ENCODE peak calls at places on chromosomes 16 and 17, in five cellular contexts. S is colonic mucosa, L is brain microvascular endothelial cell, W is RWPE1, E is body of pancreas. Y is an unnamed sample.

GRCh38 chr16:48499822-48500440 is 110.0 kb downstream of the N4BP1 start:
- DNase-seq in S (no peak), L (peak), W (peak), E (peak), Y (no peak)

GRCh38 chr17:6330936-6331335 is 104.0 kb downstream of the AIPL1 start:
- DNase-seq in S (no peak), L (no peak), W (no peak), E (no peak), Y (no peak)

GRCh38 chr16:21302898-21303528 is 24.9 kb upstream of the CRYM start:
- DNase-seq in S (peak), L (peak), W (peak), E (no peak), Y (no peak)

GRCh38 chr17:62780951-62781350 is 27.2 kb downstream of the MARCHF10 start:
- DNase-seq in S (no peak), L (no peak), W (no peak), E (no peak), Y (no peak)

GRCh38 chr16:22813223-22813945 is 578 bp upstream of the HS3ST2 start:
- DNase-seq in S (peak), L (no peak), W (peak), E (peak), Y (peak)

GRCh38 chr16:30548392-30549255 is 9.6 kb downstream of the ZNF764 start:
- DNase-seq in S (peak), L (no peak), W (no peak), E (no peak), Y (no peak)

GRCh38 chr16:59651662-59652061 is 917.5 kb upstream of the GOT2 start:
- DNase-seq in S (no peak), L (no peak), W (no peak), E (no peak), Y (no peak)

GRCh38 chr16:22372882-22373661 is 1.3 kb downstream of the CDR2 start:
- DNase-seq in S (peak), L (no peak), W (no peak), E (no peak), Y (no peak)

GRCh38 chr16:52238710-52239109 is 308.2 kb downstream of the TOX3 start:
- DNase-seq in S (no peak), L (no peak), W (no peak), E (no peak), Y (no peak)

GRCh38 chr17:10197362-10197720 is 1.1 kb downstream of the GAS7 start:
- DNase-seq in S (no peak), L (no peak), W (no peak), E (no peak), Y (no peak)

GRCh38 chr16:63578791-63579190 is 1542.6 kb upstream of the CDH8 start:
- DNase-seq in S (no peak), L (no peak), W (no peak), E (no peak), Y (no peak)

GRCh38 chr17:19263621-19264010 is 26.4 kb downstream of the EPN2 start:
- DNase-seq in S (no peak), L (peak), W (no peak), E (no peak), Y (no peak)

GRCh38 chr16:28823291-28823718 is 506 bp downstream of the ATXN2L start:
- DNase-seq in S (no peak), L (no peak), W (no peak), E (no peak), Y (peak)

GRCh38 chr17:62614142-62614541 is 13.3 kb upstream of the MRC2 start:
- DNase-seq in S (no peak), L (peak), W (no peak), E (no peak), Y (no peak)

GRCh38 chr16:4378202-4378666 is 6.6 kb downstream of the VASN start:
- DNase-seq in S (no peak), L (no peak), W (no peak), E (no peak), Y (no peak)

GRCh38 chr17:81686614-81687013 is 2.8 kb downstream of the HGS start:
- DNase-seq in S (no peak), L (no peak), W (no peak), E (no peak), Y (no peak)
- TF ChIP-seq CTCF in S (no peak), L (no peak), W (no peak), E (no peak), Y (no peak)

DNA sequence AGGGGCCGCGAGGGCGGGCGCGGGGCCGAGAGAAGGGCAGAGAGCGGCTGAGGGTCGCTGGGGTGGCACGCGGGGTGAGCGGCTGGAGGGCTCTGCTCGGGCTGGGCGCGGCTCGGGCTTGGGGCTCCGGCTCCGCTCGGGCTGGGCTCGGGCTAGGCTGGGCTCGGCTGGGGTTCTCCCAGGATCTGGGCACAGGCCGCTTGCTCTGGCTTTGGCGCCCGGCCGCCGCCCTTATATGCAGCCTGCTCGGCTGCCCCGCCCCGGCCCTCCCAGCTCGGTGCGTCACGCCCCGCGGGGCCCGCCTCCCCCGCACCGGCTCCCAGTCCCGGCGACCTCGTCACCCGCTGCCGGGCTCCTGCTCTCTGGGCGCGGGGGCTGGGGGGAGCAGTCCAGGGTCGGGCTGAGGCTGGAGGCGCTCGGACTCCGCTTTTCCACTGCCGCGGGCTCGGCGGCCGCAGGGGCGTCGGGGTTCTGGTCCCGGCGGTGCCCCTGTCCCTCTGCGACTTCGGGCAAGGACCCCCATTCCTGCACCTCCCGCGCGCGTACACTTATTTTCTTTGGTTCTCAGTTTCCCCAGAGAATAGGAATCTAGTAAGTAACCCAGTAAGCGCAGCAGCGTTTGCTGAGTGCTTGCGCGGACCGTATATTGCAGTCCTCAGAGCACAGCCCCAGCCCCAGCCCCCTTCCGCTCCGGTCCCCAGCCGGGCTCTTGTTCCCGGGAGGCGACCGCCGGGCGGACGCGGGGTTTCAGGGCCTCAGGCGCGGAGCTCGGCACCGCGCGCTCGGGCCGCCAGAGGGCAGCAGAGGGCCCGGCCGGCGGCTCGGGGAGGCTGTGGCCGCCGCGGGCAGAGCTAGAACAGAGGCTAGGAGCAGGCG is at the start of gene RASD1:
- DNase-seq in S (peak), L (peak), W (peak), E (peak), Y (peak)
- TF ChIP-seq CTCF in S (peak), L (peak), W (peak), E (peak), Y (peak)

DNA sequence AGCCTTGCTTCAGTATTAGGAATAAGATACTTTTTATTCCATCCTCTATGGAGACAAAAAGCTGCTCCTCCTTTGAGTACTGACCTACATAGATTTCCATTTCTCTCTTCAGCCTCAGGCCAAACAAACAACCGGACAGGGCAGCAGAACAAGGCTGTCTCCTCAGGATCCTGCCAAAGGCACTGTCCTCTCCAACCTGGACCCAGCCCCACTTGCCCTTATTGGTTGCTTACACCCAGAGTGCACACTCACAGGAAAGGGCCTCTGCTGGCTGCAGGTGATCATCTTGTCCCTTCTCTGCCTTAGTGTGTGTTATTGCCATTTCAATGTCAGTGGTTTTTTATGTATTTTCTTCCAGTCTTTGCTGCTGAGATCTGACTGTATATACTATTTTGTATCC is 26.6 kb downstream of the LIG3 start:
- DNase-seq in S (no peak), L (no peak), W (no peak), E (no peak), Y (no peak)
- TF ChIP-seq CTCF in S (no peak), L (no peak), W (no peak), E (no peak), Y (no peak)

DNA sequence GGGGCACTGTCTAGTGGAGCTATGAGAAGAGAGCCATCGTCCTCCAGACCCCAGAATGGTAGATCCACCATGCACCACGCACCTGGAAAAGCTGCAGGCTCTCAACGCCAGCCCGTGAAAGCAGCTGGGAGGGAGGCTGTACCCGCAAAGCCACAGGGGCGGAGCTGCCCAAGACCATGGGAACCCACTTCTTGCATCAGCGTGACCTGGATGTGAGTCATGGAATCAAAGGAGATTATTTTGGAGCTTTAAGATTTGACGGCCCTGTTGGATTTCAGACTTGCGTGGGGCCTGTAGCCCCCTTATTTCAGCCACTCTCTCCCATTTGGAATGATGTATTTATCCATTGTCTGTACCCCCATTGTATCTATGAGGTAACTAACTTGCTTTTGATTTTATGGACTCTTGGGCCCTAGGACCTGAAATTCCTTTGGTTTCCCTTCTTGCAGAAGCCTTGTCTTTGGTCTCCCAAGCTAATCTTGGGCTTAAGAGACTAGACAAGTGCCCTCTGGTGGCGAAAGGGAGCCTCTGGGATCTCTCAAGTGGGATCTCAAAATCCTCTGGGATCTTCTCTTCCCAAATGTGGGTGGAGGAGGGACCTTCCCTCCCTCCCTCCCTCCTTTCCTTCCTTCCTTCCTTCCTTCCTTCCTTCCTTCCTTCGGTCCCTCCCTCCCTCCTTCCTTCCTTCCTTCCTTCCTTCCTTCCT is 58.2 kb upstream of the HAPSTR1 start:
- DNase-seq in S (peak), L (peak), W (peak), E (peak), Y (peak)
- TF ChIP-seq CTCF in S (peak), L (peak), W (peak), E (peak), Y (peak)

DNA sequence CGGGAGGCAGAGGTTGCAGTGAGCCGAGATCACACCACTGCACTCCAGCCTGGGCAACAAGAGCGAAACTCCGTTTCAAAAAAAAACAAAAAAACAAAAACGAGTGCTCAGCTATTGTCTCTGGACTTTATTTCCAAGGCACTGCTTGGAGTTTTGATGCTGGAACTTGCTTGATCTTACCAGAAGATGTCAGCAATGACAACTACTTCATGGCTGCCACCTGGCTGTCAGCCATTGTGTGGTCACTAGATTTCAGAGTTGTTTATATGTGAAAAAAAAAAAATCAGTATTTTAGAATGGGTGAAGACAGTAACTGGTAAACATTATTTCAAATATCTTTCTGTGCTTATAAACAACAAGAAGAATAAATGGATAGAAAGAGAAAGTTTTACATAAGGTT is 26.3 kb upstream of the OR4D1 start:
- DNase-seq in S (no peak), L (peak), W (peak), E (no peak), Y (no peak)
- TF ChIP-seq CTCF in S (no peak), L (peak), W (peak), E (no peak), Y (no peak)

DNA sequence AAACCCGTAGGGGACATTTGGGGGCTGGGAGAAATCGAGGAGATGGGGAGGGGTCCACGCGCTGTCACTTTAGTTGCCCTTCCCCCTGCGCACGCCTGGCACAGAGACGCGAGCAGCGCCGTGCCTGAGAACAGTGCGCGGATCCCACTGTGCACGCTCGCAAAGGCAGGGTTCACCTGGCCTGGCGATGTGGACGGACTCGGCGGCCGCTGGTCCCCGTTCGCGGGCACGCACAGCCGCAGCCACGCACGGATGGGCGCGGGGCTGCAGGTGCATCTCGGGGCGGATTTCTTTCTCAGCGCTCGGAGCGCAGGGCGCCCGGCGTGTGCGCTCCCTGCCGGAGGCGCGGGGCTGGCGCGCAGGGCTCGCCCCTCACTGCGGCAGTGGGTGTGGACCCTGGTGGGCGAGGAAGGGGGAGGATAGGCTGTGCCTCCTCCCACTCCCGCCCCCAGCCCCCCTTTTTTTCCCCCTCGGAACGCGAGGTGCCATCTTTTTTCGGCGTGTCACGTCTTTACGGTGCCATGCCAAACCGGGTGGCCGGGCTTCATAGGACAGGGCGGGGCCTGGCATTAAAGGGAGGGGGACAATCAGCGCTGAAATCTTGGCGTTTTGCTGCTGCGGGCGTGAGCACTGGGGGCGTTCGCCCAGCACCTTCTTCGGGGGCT is 1.1 kb downstream of the MAPT start:
- DNase-seq in S (no peak), L (no peak), W (no peak), E (no peak), Y (peak)
- TF ChIP-seq CTCF in S (no peak), L (no peak), W (no peak), E (no peak), Y (no peak)

DNA sequence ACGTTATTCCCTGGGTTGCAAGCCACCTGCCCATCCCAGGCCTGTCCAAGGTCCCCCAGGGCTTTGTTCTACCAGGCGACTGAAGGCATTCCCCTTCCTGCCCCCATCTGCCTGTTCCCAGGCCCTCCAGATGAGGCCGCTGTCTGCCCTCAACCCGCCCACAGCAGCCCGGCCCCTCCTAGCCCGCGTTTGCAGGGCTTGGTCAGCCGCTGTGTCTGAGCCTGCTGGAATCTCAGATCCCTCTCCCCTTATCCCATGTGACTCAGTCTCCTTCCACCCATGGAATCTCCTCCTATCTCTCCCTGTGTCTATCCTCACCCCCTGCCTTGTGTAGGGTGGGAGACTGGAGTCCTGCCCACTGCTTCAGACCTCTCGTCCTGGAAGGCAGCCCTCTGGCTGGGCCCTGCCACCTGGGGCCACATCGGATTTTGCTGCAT is 186.0 kb upstream of the TNRC6C start:
- DNase-seq in S (peak), L (peak), W (peak), E (peak), Y (peak)
- TF ChIP-seq CTCF in S (peak), L (peak), W (no peak), E (peak), Y (peak)

GRCh38 chr16:12395266-12395665 is 408.4 kb downstream of the CPPED1 start:
- DNase-seq in S (no peak), L (peak), W (no peak), E (peak), Y (no peak)

GRCh38 chr16:12393208-12393607 is 410.5 kb downstream of the CPPED1 start:
- DNase-seq in S (no peak), L (no peak), W (no peak), E (no peak), Y (no peak)

GRCh38 chr16:12392585-12393089 is 411.1 kb downstream of the CPPED1 start:
- DNase-seq in S (no peak), L (no peak), W (no peak), E (peak), Y (no peak)

GRCh38 chr16:12398736-12399047 is 405.0 kb downstream of the CPPED1 start:
- DNase-seq in S (no peak), L (no peak), W (no peak), E (no peak), Y (no peak)

DNA sequence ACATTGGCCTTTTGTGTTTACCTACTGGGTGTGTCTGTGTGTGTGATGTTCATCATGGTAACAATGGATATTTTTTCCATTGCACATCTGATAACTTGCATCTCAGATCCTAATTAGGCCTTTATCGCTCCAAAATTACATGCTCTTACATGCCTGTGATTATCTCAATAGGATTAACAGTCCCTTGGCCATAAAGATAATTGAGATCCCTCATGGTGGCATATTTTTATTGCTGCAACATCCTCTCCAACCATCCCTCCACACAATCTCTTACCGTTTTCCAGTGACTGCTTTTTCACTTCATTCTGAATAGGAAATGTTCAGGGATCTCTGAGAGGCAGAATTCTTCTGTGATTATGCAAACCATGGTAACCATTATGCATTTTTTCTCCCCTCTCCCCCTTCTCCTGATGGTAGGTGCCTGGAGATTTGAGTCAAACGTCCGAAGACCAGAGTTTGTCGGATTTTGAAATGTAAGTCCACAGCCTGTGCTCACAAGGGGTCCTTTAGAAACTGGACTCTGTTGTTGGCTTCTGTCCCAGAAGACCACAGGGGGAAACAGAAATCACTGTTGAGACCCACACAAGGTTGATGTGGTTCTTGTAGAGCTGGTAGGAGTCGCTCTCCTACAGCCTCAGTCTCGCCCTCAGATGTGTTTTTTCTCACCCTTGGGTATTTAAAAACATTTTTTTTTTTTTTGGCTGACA is 405.5 kb downstream of the CPPED1 start:
- DNase-seq in S (no peak), L (no peak), W (no peak), E (no peak), Y (no peak)
- TF ChIP-seq CTCF in S (no peak), L (no peak), W (no peak), E (no peak), Y (no peak)